ENCODE peak calls at places on chromosomes 13 and 19, in six cellular contexts. One of them, this sample, is unnamed.

GRCh38 chr19:23002690-23003422 is at the start of gene ZNF728:
- DNase-seq in brain microvascular endothelial cell: no peak
- DNase-seq in substantia nigra: peak
- DNase-seq in GM04504: no peak
- DNase-seq in amygdala: peak
- DNase-seq in SW 1271: no peak
- DNase-seq in this sample: no peak

GRCh38 chr13:114129649-114130062 is 2.8 kb downstream of the RASA3 start:
- DNase-seq in brain microvascular endothelial cell: no peak
- DNase-seq in substantia nigra: no peak
- DNase-seq in GM04504: no peak
- DNase-seq in amygdala: no peak
- DNase-seq in SW 1271: no peak
- DNase-seq in this sample: no peak

GRCh38 chr19:48739400-48739825 is 997 bp downstream of the RASIP1 start:
- DNase-seq in brain microvascular endothelial cell: no peak
- DNase-seq in substantia nigra: no peak
- DNase-seq in GM04504: no peak
- DNase-seq in amygdala: no peak
- DNase-seq in SW 1271: no peak
- DNase-seq in this sample: no peak

GRCh38 chr13:83752141-83752540 is 130.1 kb downstream of the SLITRK1 start:
- DNase-seq in brain microvascular endothelial cell: peak
- DNase-seq in substantia nigra: no peak
- DNase-seq in GM04504: no peak
- DNase-seq in amygdala: no peak
- DNase-seq in SW 1271: peak
- DNase-seq in this sample: peak

GRCh38 chr19:12778020-12778904 is 2.9 kb upstream of the HOOK2 start:
- DNase-seq in brain microvascular endothelial cell: peak
- DNase-seq in substantia nigra: peak
- DNase-seq in GM04504: peak
- DNase-seq in amygdala: no peak
- DNase-seq in SW 1271: peak
- DNase-seq in this sample: no peak

GRCh38 chr13:64090311-64090710 is 2674.7 kb upstream of the PCDH20 start:
- DNase-seq in brain microvascular endothelial cell: no peak
- DNase-seq in substantia nigra: no peak
- DNase-seq in GM04504: no peak
- DNase-seq in amygdala: no peak
- DNase-seq in SW 1271: no peak
- DNase-seq in this sample: no peak

GRCh38 chr13:22915442-22916082 is 265.2 kb upstream of the SGCG start:
- DNase-seq in brain microvascular endothelial cell: peak
- DNase-seq in substantia nigra: no peak
- DNase-seq in GM04504: no peak
- DNase-seq in amygdala: peak
- DNase-seq in SW 1271: no peak
- DNase-seq in this sample: peak

GRCh38 chr13:33554919-33555791 is 262.8 kb upstream of the RFC3 start:
- DNase-seq in brain microvascular endothelial cell: no peak
- DNase-seq in substantia nigra: no peak
- DNase-seq in GM04504: no peak
- DNase-seq in amygdala: no peak
- DNase-seq in SW 1271: no peak
- DNase-seq in this sample: no peak

GRCh38 chr19:17136026-17136425 is 60.4 kb downstream of the MYO9B start:
- DNase-seq in brain microvascular endothelial cell: no peak
- DNase-seq in substantia nigra: no peak
- DNase-seq in GM04504: no peak
- DNase-seq in amygdala: no peak
- DNase-seq in SW 1271: no peak
- DNase-seq in this sample: no peak

GRCh38 chr13:50358715-50359367 is 343.6 kb downstream of the KCNRG start:
- DNase-seq in brain microvascular endothelial cell: no peak
- DNase-seq in substantia nigra: no peak
- DNase-seq in GM04504: no peak
- DNase-seq in amygdala: no peak
- DNase-seq in SW 1271: no peak
- DNase-seq in this sample: no peak

GRCh38 chr19:7356899-7357627 is 8.3 kb downstream of the ARHGEF18 start:
- DNase-seq in brain microvascular endothelial cell: no peak
- DNase-seq in substantia nigra: no peak
- DNase-seq in GM04504: no peak
- DNase-seq in amygdala: no peak
- DNase-seq in SW 1271: no peak
- DNase-seq in this sample: no peak